ENCODE peak calls at places on chromosomes 3 and 15, in five cellular contexts. F is RWPE1; I is stimulated activated CD8-positive, alpha-beta memory T cell treated with anti-CD3 and anti-CD28 coated beads, Interleukin-2, amount 100 ng/mL, for 48 hours; S is fibroblast of the conjunctiva; Z is H9. M is an unnamed sample.

GRCh38 chr15:77500986-77501385 is 80.3 kb downstream of the HMG20A start:
- DNase-seq in I (no peak), F (no peak), Z (no peak), S (peak), M (peak)

GRCh38 chr3:182763896-182764295 is 29.4 kb upstream of the ATP11B start:
- DNase-seq in Z (no peak), S (no peak), I (no peak), F (no peak), M (no peak)

GRCh38 chr15:70777156-70777926 is 14.0 kb upstream of the UACA start:
- DNase-seq in S (no peak), F (no peak), Z (no peak), I (no peak), M (peak)

GRCh38 chr15:86001200-86001599 is 78.5 kb upstream of the AGBL1 start:
- DNase-seq in Z (no peak), I (no peak), S (no peak), F (peak), M (no peak)

GRCh38 chr3:51362476-51362875 is 22.6 kb upstream of the MANF start:
- DNase-seq in S (no peak), F (no peak), I (no peak), Z (no peak), M (no peak)

GRCh38 chr15:85499498-85499897 is 119.1 kb downstream of the AKAP13 start:
- DNase-seq in S (no peak), I (no peak), Z (no peak), F (no peak), M (no peak)

GRCh38 chr3:53109190-53109589 is 21.0 kb downstream of the RFT1 start:
- DNase-seq in Z (no peak), F (peak), S (peak), I (no peak), M (peak)

GRCh38 chr3:106830334-106830733 is 546.9 kb upstream of the CCDC54 start:
- DNase-seq in S (no peak), Z (peak), I (no peak), F (no peak), M (no peak)

GRCh38 chr3:86828751-86829150 is 162.2 kb downstream of the VGLL3 start:
- DNase-seq in S (no peak), F (no peak), Z (no peak), I (no peak), M (no peak)

GRCh38 chr15:40803688-40804087 is 3.2 kb upstream of the ZFYVE19 start:
- DNase-seq in Z (no peak), F (no peak), I (no peak), S (no peak), M (no peak)

GRCh38 chr15:65873271-65873670 is 4.0 kb downstream of the RAB11A start:
- DNase-seq in Z (no peak), S (no peak), F (no peak), I (no peak), M (no peak)

GRCh38 chr3:98360681-98361080 is 7.0 kb downstream of the OR5K4 start:
- DNase-seq in S (no peak), F (no peak), Z (no peak), I (no peak), M (no peak)

GRCh38 chr3:42961633-42962032 is 17.5 kb upstream of the GASK1A start:
- DNase-seq in I (no peak), Z (no peak), F (peak), S (peak), M (peak)

GRCh38 chr15:40040293-40040635 is 1.3 kb upstream of the SRP14 start:
- DNase-seq in I (no peak), Z (no peak), F (no peak), S (no peak), M (no peak)

GRCh38 chr15:33067456-33067855 is 127.1 kb downstream of the FMN1 start:
- DNase-seq in F (no peak), Z (no peak), S (no peak), I (no peak), M (no peak)

GRCh38 chr3:100260081-100260684 is 609 bp upstream of the TBC1D23 start:
- DNase-seq in S (peak), I (no peak), F (no peak), Z (peak), M (peak)

GRCh38 chr3:150372320-150373118 is 35.6 kb upstream of the TSC22D2 start:
- DNase-seq in I (no peak), S (no peak), F (no peak), Z (no peak), M (peak)

GRCh38 chr3:134611516-134611915 is 39.3 kb downstream of the KY start:
- DNase-seq in S (no peak), Z (no peak), I (no peak), F (no peak), M (no peak)

GRCh38 chr3:32958509-32958908 is 7.1 kb downstream of the CCR4 start:
- DNase-seq in I (no peak), S (no peak), F (no peak), Z (no peak), M (no peak)

GRCh38 chr15:56782306-56782705 is 49.0 kb upstream of the ZNF280D start:
- DNase-seq in I (no peak), S (no peak), Z (no peak), F (no peak), M (no peak)

GRCh38 chr3:64815195-64815627 is 127.4 kb upstream of the ADAMTS9 start:
- DNase-seq in Z (no peak), S (no peak), F (no peak), I (no peak), M (peak)

GRCh38 chr3:35908366-35909232 is 269.3 kb downstream of the ARPP21 start:
- DNase-seq in I (peak), F (peak), S (peak), Z (peak), M (peak)

GRCh38 chr3:125280966-125281365 is 68.4 kb upstream of the SLC12A8 start:
- DNase-seq in I (no peak), F (peak), S (no peak), Z (no peak), M (peak)

GRCh38 chr15:85622432-85622831 is 172.3 kb downstream of the KLHL25 start:
- DNase-seq in Z (no peak), F (no peak), I (no peak), S (no peak), M (peak)

GRCh38 chr3:40718681-40719080 is 193.9 kb downstream of the ZNF621 start:
- DNase-seq in Z (no peak), I (no peak), F (no peak), S (no peak), M (no peak)

GRCh38 chr15:101169457-101170071 is 82.3 kb downstream of the CHSY1 start:
- DNase-seq in Z (no peak), F (no peak), I (no peak), S (no peak), M (peak)